ENCODE peak calls at places on chromosomes 4 and X, in four cellular contexts. Y is nephron progenitor cell, X is fibroblast of lung, K is tibial artery. P is an unnamed sample.

GRCh38 chr4:152419809-152420208 is 116.1 kb downstream of the FBXW7 start:
- DNase-seq in Y (no peak), X (no peak), K (no peak), P (no peak)

GRCh38 chr4:32135642-32136041 is 1415.5 kb downstream of the PCDH7 start:
- DNase-seq in Y (no peak), X (peak; percentile 14), K (no peak), P (no peak)

GRCh38 chrX:68112321-68112720 is 321.0 kb downstream of the OPHN1 start:
- DNase-seq in Y (no peak), X (peak; percentile 69), K (no peak), P (no peak)

GRCh38 chrX:70166601-70167590 is 10.4 kb upstream of the DGAT2L6 start:
- DNase-seq in Y (no peak), X (peak; percentile 78), K (no peak), P (no peak)

GRCh38 chr4:161291222-161291621 is 872.6 kb downstream of the FSTL5 start:
- DNase-seq in Y (no peak), X (no peak), K (no peak), P (no peak)

GRCh38 chr4:20554134-20554533 is 146.1 kb upstream of the PACRGL start:
- DNase-seq in Y (no peak), X (no peak), K (no peak), P (no peak)

GRCh38 chrX:47030339-47030738 is 47.9 kb upstream of the RGN start:
- DNase-seq in Y (peak; percentile 20), X (peak; percentile 50), K (no peak), P (peak; percentile 18)

GRCh38 chrX:46587753-46588171 is 14.2 kb downstream of the CHST7 start:
- DNase-seq in Y (no peak), X (peak; percentile 55), K (no peak), P (no peak)

GRCh38 chrX:50905334-50905733 is 5.2 kb upstream of the BMP15 start:
- DNase-seq in Y (no peak), X (no peak), K (no peak), P (no peak)

GRCh38 chr4:120266602-120267001 is 200.0 kb upstream of the MAD2L1 start:
- DNase-seq in Y (no peak), X (no peak), K (no peak), P (no peak)

GRCh38 chr4:86818845-86819244 is 30.3 kb downstream of the SLC10A6 start:
- DNase-seq in Y (no peak), X (no peak), K (no peak), P (no peak)

GRCh38 chr4:19010766-19011165 is 989.2 kb upstream of the LCORL start:
- DNase-seq in Y (peak; percentile 12), X (no peak), K (no peak), P (no peak)

GRCh38 chr4:112183252-112183651 is 38.0 kb downstream of the FAM241A start:
- DNase-seq in Y (no peak), X (peak; percentile 67), K (no peak), P (no peak)

GRCh38 chr4:911871-912490 is 20.1 kb downstream of the GAK start:
- DNase-seq in Y (no peak), X (no peak), K (no peak), P (no peak)

GRCh38 chrX:44400588-44400987 is 57.1 kb upstream of the EFHC2 start:
- DNase-seq in Y (no peak), X (peak; percentile 97), K (no peak), P (no peak)

GRCh38 chr4:152146244-152146643 is 385.4 kb upstream of the GATB start:
- DNase-seq in Y (no peak), X (no peak), K (no peak), P (no peak)

GRCh38 chr4:124203613-124204284 is 508.8 kb downstream of the ANKRD50 start:
- DNase-seq in Y (no peak), X (peak; percentile 93), K (no peak), P (no peak)

GRCh38 chr4:87108142-87108546 is 112.3 kb downstream of the KLHL8 start:
- DNase-seq in Y (no peak), X (peak; percentile 87), K (peak; percentile 72), P (no peak)

GRCh38 chr4:107913283-107913899 is 18.0 kb upstream of the CYP2U1 start:
- DNase-seq in Y (peak; percentile 48), X (peak; percentile 48), K (no peak), P (peak; percentile 64)

GRCh38 chr4:124386163-124386562 is 326.4 kb downstream of the ANKRD50 start:
- DNase-seq in Y (no peak), X (no peak), K (no peak), P (no peak)

GRCh38 chrX:13938766-13939530 is 90.7 kb downstream of the GEMIN8 start:
- DNase-seq in Y (no peak), X (no peak), K (no peak), P (no peak)

GRCh38 chr4:147678121-147678520 is 5.8 kb downstream of the PRMT9 start:
- DNase-seq in Y (no peak), X (peak; percentile 44), K (no peak), P (no peak)

GRCh38 chrX:30971761-30972603 is 82.9 kb upstream of the TAB3 start:
- DNase-seq in Y (peak; percentile 15), X (peak; percentile 29), K (no peak), P (peak; percentile 7)

GRCh38 chr4:36054750-36055467 is 189.4 kb downstream of the ARAP2 start:
- DNase-seq in Y (no peak), X (peak; percentile 76), K (no peak), P (no peak)

GRCh38 chrX:43552166-43552565 is 103.9 kb upstream of the MAOA start:
- DNase-seq in Y (no peak), X (no peak), K (no peak), P (no peak)

GRCh38 chrX:139967300-139967699 is 2.0 kb upstream of the CXorf66 start:
- DNase-seq in Y (no peak), X (no peak), K (no peak), P (no peak)

GRCh38 chrX:55818673-55819375 is 101.3 kb downstream of the RRAGB start:
- DNase-seq in Y (no peak), X (no peak), K (no peak), P (no peak)

GRCh38 chr4:104491396-104491821 is 3.3 kb downstream of the CXXC4 start:
- DNase-seq in Y (peak; percentile 81), X (peak; percentile 50), K (no peak), P (peak; percentile 70)

GRCh38 chr4:45186249-45186648 is 459.9 kb upstream of the GNPDA2 start:
- DNase-seq in Y (no peak), X (no peak), K (no peak), P (no peak)

GRCh38 chr4:61152433-61152832 is 47.7 kb upstream of the ADGRL3 start:
- DNase-seq in Y (no peak), X (no peak), K (no peak), P (no peak)

GRCh38 chrX:65744965-65745364 is 77.5 kb downstream of the MSN start:
- DNase-seq in Y (no peak), X (no peak), K (no peak), P (no peak)

GRCh38 chr4:83686166-83686565 is 150.3 kb downstream of the GPAT3 start:
- DNase-seq in Y (no peak), X (no peak), K (no peak), P (no peak)

GRCh38 chr4:186149872-186150271 is 41.5 kb upstream of the CYP4V2 start:
- DNase-seq in Y (peak; percentile 53), X (no peak), K (peak; percentile 80), P (peak; percentile 62)
- TF ChIP-seq CTCF in Y (peak; percentile 57), X (peak; percentile 49), K (peak; percentile 43), P (peak; percentile 84)

GRCh38 chrX:130801901-130802300 is 101.1 kb downstream of the ENOX2 start:
- DNase-seq in Y (no peak), X (peak; percentile 10), K (no peak), P (no peak)
- TF ChIP-seq CTCF in Y (no peak), X (peak; percentile 37), K (no peak), P (no peak)

DNA sequence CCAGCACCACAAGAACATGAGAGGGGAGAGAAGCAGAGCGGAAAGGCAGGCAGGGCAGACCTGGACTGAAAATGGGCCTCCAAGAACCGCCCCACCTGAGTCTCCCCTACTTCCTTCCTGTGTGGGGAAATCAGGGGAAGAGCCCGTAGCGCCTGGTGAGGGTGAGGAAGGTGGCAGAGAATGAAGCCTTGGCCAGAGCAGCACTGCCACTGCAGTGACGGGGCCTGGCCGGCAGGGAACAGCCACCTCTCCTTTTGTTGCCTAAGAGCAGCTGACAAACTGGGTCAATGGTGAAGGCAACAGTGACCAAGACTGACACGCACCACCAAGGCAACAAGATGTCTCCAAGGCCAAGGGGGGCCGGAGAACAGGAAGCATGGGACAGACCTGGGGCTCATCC is 58.4 kb upstream of the CBR4 start:
- DNase-seq in Y (no peak), X (no peak), K (no peak), P (no peak)
- TF ChIP-seq CTCF in Y (no peak), X (no peak), K (no peak), P (no peak)

DNA sequence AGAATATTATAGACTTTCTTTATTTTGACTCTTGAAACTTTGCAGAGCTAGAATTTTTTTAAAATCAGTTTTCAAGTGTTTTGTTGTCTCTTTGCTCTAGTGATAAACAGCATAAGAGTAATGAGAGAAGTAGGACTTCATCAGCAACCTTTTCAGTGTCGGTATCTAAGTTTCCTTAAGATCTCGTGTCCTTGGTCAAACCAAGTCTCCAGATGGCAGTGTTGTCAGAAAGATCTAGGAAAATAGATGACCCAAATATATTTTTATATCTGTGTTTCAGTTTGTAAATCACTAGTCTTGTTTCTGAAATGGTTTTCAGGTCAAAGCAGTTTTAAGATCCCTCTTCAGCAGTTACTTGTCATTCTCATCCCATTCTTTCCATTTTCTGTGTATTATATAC is 438.3 kb downstream of the RAPGEF2 start:
- DNase-seq in Y (no peak), X (no peak), K (no peak), P (no peak)
- TF ChIP-seq CTCF in Y (no peak), X (no peak), K (no peak), P (no peak)

GRCh38 chr4:140730108-140730507 is 26.1 kb downstream of the TBC1D9 start:
- DNase-seq in Y (no peak), X (no peak), K (no peak), P (no peak)
- TF ChIP-seq CTCF in Y (no peak), X (no peak), K (no peak), P (no peak)

DNA sequence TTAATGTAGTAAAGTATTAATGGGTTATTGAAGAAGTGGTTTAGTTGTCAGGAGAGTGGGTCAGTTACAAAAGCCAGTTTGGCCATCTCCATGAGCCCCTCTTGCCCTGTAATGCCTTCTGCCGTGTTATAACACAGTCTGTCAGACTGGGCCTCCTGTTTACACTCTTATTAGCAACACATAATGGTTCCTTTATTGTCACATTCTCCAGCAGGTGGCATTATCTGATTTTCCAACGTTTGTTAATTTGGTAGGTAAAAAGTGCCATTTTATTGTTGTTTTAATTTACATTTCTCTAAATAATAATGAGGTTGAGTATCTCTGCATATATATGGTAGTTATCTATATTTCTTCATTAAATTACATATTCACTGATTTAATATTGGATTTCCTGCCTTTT is 560.8 kb downstream of the FGF13 start:
- DNase-seq in Y (no peak), X (no peak), K (no peak), P (no peak)
- TF ChIP-seq CTCF in Y (no peak), X (no peak), K (no peak), P (no peak)

GRCh38 chr4:7650606-7651400 is 216.1 kb upstream of the PSAPL1 start:
- DNase-seq in Y (peak; percentile 49), X (peak; percentile 64), K (no peak), P (peak; percentile 42)
- TF ChIP-seq CTCF in Y (no peak), X (no peak), K (no peak), P (no peak)

DNA sequence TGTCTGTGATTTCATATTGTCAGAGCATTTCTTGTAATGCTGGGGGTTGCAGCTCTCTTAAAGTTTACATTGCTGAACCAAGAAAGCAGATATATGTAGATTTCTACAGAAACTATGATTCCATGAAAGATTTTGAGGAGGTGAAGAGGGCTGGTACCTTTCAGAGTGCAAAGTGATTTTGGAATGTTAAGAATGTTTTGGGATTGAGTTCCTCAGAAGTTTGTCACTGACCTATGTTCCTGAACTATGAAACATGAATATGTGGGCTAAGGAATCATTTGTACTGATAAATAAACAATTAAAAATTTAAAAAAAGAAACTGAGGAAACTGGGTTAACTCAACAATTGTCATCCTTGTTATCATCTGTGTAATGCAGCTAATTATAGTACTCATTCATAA is 12.3 kb upstream of the CHIC2 start:
- DNase-seq in Y (no peak), X (peak; percentile 65), K (no peak), P (no peak)
- TF ChIP-seq CTCF in Y (no peak), X (no peak), K (no peak), P (no peak)